ENCODE peak calls at places on chromosome 20, in eight cellular contexts. Q, W, P, C, Z, M, F and T are unnamed samples.

GRCh38 chr20:3146732-3147341 is 12.8 kb downstream of the FASTKD5 start:
- DNase-seq in W (no peak), Z (no peak), P (no peak), C (no peak), F (no peak), M (no peak), Q (no peak), T (no peak)

GRCh38 chr20:53070714-53071392 is 98.7 kb downstream of the TSHZ2 start:
- DNase-seq in P (no peak), Q (no peak), M (no peak), C (no peak), W (no peak), Z (no peak), F (peak), T (no peak)

GRCh38 chr20:44297721-44298120 is 13.3 kb downstream of the FITM2 start:
- DNase-seq in F (no peak), C (no peak), W (no peak), P (no peak), Q (no peak), M (no peak), Z (no peak), T (no peak)

GRCh38 chr20:6959900-6960312 is 192.4 kb downstream of the BMP2 start:
- DNase-seq in P (no peak), C (no peak), Z (no peak), F (no peak), W (no peak), Q (no peak), M (no peak), T (no peak)

GRCh38 chr20:46485431-46485830 is 27.9 kb downstream of the ZNF334 start:
- DNase-seq in C (no peak), Z (no peak), M (no peak), F (no peak), Q (no peak), P (no peak), W (no peak), T (no peak)

GRCh38 chr20:11588875-11589274 is 328.8 kb upstream of the BTBD3 start:
- DNase-seq in P (no peak), M (no peak), Q (no peak), W (no peak), Z (no peak), F (no peak), C (no peak), T (no peak)

GRCh38 chr20:51800769-51801219 is 1.5 kb downstream of the SALL4 start:
- DNase-seq in P (no peak), F (no peak), C (no peak), Q (peak), W (no peak), M (peak), Z (no peak), T (peak)

GRCh38 chr20:13418263-13419229 is 197.5 kb downstream of the ISM1 start:
- DNase-seq in Z (no peak), C (no peak), Q (peak), F (no peak), P (no peak), M (no peak), W (no peak), T (no peak)

GRCh38 chr20:52004720-52005119 is 186.9 kb downstream of the ZFP64 start:
- DNase-seq in P (no peak), Q (peak), Z (no peak), M (no peak), W (no peak), F (no peak), C (no peak), T (no peak)

GRCh38 chr20:20441259-20441658 is 73.4 kb downstream of the INSM1 start:
- DNase-seq in C (no peak), F (no peak), M (no peak), P (no peak), Z (no peak), Q (no peak), W (no peak), T (no peak)